ENCODE peak calls at places on chromosomes 4 and X, in ten cellular contexts. Q is BJ; Z is SK-N-SH; U is uterus; C is HCT116; O is CD8-positive, alpha-beta T cell; S is heart right ventricle; F is epithelial cell of esophagus; E is mammary epithelial cell; R is ovary. V is an unnamed sample.

GRCh38 chrX:135389717-135390116 is 32.0 kb upstream of the SMIM10L2A start:
- DNase-seq in Q (no peak), Z (no peak), U (no peak), C (peak; percentile 75), O (no peak), S (no peak), F (peak; percentile 92), E (peak; percentile 85), R (no peak), V (no peak)

GRCh38 chrX:15749642-15750610 is 11.9 kb downstream of the CA5B start:
- DNase-seq in Q (no peak), Z (no peak), U (no peak), C (no peak), O (peak; percentile 24), S (peak; percentile 20), F (peak; percentile 2), E (no peak), R (no peak), V (no peak)

GRCh38 chr4:120995611-120996010 is 73.1 kb upstream of the PRDM5 start:
- DNase-seq in Q (no peak), Z (no peak), U (no peak), C (no peak), O (no peak), S (no peak), F (no peak), E (no peak), R (no peak), V (no peak)

GRCh38 chrX:81779701-81780100 is 577.8 kb downstream of the SH3BGRL start:
- DNase-seq in Q (no peak), Z (no peak), U (no peak), C (no peak), O (no peak), S (no peak), F (peak; percentile 0), E (no peak), R (no peak), V (no peak)

GRCh38 chr4:176335421-176335820 is 15.7 kb downstream of the SPCS3 start:
- DNase-seq in Q (no peak), Z (no peak), U (no peak), C (no peak), O (no peak), S (no peak), F (peak; percentile 18), E (no peak), R (no peak), V (no peak)

GRCh38 chr4:22522706-22523501 is 7.0 kb upstream of the ADGRA3 start:
- DNase-seq in Q (no peak), Z (no peak), U (no peak), C (no peak), O (no peak), S (no peak), F (peak; percentile 84), E (no peak), R (no peak), V (no peak)

GRCh38 chrX:15930585-15930984 is 76.0 kb upstream of the AP1S2 start:
- DNase-seq in Q (no peak), Z (peak; percentile 24), U (no peak), C (no peak), O (no peak), S (no peak), F (peak; percentile 46), E (peak; percentile 45), R (no peak), V (peak; percentile 28)

GRCh38 chrX:137031517-137032377 is 2.0 kb downstream of the GPR101 start:
- DNase-seq in Q (no peak), Z (peak; percentile 72), U (no peak), C (no peak), O (no peak), S (no peak), F (peak; percentile 32), E (peak; percentile 25), R (no peak), V (no peak)

GRCh38 chrX:45758319-45758718 is 557.6 kb upstream of the DIPK2B start:
- DNase-seq in Q (peak; percentile 61), Z (no peak), U (no peak), C (no peak), O (peak; percentile 29), S (no peak), F (peak; percentile 66), E (peak; percentile 89), R (no peak), V (peak; percentile 84)

GRCh38 chr4:130257271-130257670 is 1161.3 kb downstream of the C4orf33 start:
- DNase-seq in Q (peak; percentile 58), Z (no peak), U (no peak), C (no peak), O (no peak), S (no peak), F (peak; percentile 95), E (peak; percentile 91), R (no peak), V (no peak)

GRCh38 chr4:185276036-185276435 is 66.6 kb downstream of the SNX25 start:
- DNase-seq in Q (no peak), Z (no peak), U (no peak), C (no peak), O (no peak), S (no peak), F (peak; percentile 50), E (peak; percentile 28), R (no peak), V (no peak)

GRCh38 chr4:169274033-169274432 is 3.3 kb upstream of the SH3RF1 start:
- DNase-seq in Q (no peak), Z (no peak), U (no peak), C (no peak), O (no peak), S (no peak), F (no peak), E (no peak), R (no peak), V (no peak)

GRCh38 chr4:47692691-47693090 is 145.2 kb downstream of the CORIN start:
- DNase-seq in Q (no peak), Z (no peak), U (no peak), C (no peak), O (no peak), S (no peak), F (no peak), E (no peak), R (no peak), V (no peak)

GRCh38 chr4:10738826-10739489 is 54.4 kb upstream of the CLNK start:
- DNase-seq in Q (no peak), Z (no peak), U (no peak), C (no peak), O (no peak), S (no peak), F (peak; percentile 37), E (peak; percentile 5), R (no peak), V (no peak)

GRCh38 chr4:17613761-17614415 is 553 bp upstream of the MED28 start:
- DNase-seq in Q (peak; percentile 44), Z (no peak), U (no peak), C (no peak), O (peak; percentile 12), S (no peak), F (peak; percentile 79), E (peak; percentile 70), R (no peak), V (peak; percentile 38)

GRCh38 chr4:86891785-86892638 is at the start of gene C4orf36:
- DNase-seq in Q (no peak), Z (peak; percentile 87), U (peak; percentile 60), C (peak; percentile 66), O (no peak), S (peak; percentile 38), F (peak; percentile 98), E (peak; percentile 92), R (peak; percentile 60), V (no peak)

GRCh38 chr4:1381181-1381621 is 25.0 kb downstream of the NKX1-1 start:
- DNase-seq in Q (no peak), Z (no peak), U (no peak), C (no peak), O (no peak), S (no peak), F (no peak), E (no peak), R (no peak), V (no peak)

GRCh38 chr4:66000500-66001117 is 330.3 kb upstream of the EPHA5 start:
- DNase-seq in Q (no peak), Z (no peak), U (no peak), C (no peak), O (no peak), S (no peak), F (no peak), E (no peak), R (no peak), V (no peak)
- H3K4me3 ChIP-seq in Q (no peak overlapping the region), Z (no peak overlapping the region), U (no peak overlapping the region), C (no peak overlapping the region), O (no peak overlapping the region), S (no peak overlapping the region), F (no peak overlapping the region), E (no peak overlapping the region), R (no peak overlapping the region), V (no peak overlapping the region)

DNA sequence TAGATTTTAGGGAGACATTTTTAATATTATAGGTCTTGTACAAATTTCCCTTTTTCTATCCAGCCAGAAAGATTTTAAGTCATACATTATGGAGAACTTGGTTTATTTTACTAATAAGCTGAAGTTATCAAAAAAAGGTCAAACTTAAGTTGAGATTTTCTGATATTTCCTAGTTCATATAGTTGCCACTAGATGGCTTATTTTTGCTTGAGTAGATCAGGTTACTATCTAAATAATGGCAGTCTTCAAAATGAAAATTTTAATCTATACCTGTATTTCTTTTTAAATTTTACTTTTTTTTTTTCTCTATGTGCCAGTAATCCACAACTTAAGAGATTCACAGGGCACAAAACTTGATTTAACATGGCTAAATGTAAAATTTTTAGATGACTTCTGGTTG is 52.3 kb downstream of the USP9X start:
- DNase-seq in Q (no peak), Z (no peak), U (no peak), C (no peak), O (no peak), S (no peak), F (no peak), E (no peak), R (no peak), V (no peak)
- TF ChIP-seq CTCF in Q (peak; percentile 37), Z (peak; percentile 70), U (no peak), C (no peak), O (peak; percentile 45), S (peak; percentile 18), F (no peak), E (peak; percentile 65), R (no peak), V (peak; percentile 40)

GRCh38 chr4:178105223-178105622 is 663.0 kb upstream of the AGA start:
- DNase-seq in Q (no peak), Z (no peak), U (no peak), C (no peak), O (no peak), S (no peak), F (no peak), E (no peak), R (no peak), V (no peak)

DNA sequence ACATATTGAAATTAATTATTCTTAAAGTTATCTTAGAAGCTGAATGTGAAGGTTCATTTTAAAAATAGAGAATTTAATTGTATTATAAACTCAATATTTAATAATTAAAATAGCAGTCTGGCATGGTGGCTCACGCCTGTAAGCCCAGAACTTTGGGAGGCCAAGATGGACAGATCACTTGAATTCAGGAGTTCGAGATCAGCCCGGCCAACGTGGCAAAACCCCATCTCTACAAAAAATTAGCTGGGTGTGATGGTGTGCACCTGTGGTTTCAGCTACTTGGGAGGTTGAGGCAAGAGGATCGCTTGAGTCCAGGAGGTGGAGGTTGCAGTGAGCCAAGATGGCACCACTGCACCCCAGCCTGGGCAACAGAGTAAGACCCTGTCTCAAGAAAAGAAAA is 659.9 kb upstream of the AGA start:
- DNase-seq in Q (no peak), Z (no peak), U (no peak), C (no peak), O (no peak), S (no peak), F (no peak), E (no peak), R (no peak), V (no peak)
- H3K4me3 ChIP-seq in Q (no peak overlapping the region), Z (no peak overlapping the region), U (no peak overlapping the region), C (no peak overlapping the region), O (no peak overlapping the region), S (no peak overlapping the region), F (no peak overlapping the region), E (no peak overlapping the region), R (no peak overlapping the region), V (no peak overlapping the region)

GRCh38 chr4:158259955-158260575 is 49.8 kb downstream of the TMEM144 start:
- DNase-seq in Q (no peak), Z (no peak), U (no peak), C (peak; percentile 13), O (no peak), S (no peak), F (peak; percentile 32), E (peak; percentile 11), R (no peak), V (no peak)
- TF ChIP-seq CTCF in Q (peak; percentile 17), Z (peak; percentile 68), U (peak; percentile 33), C (peak; percentile 64), O (no peak), S (peak; percentile 31), F (peak; percentile 35), E (peak; percentile 25), R (no peak), V (no peak)